ENCODE peak calls at places on chromosomes 1 and 21, in seven cellular contexts. C is nephron progenitor cell, Y is tibial artery, O is H9, F is heart right ventricle, W is prostate gland, J is H1. M is an unnamed sample.

GRCh38 chr1:12324423-12324822 is 94.6 kb downstream of the VPS13D start:
- DNase-seq in C (no peak), Y (no peak), O (no peak), F (no peak), W (no peak), J (no peak), M (no peak)

GRCh38 chr21:36454079-36454478 is 25.8 kb downstream of the CLDN14 start:
- DNase-seq in C (no peak), Y (no peak), O (no peak), F (no peak), W (no peak), J (no peak), M (peak)

GRCh38 chr1:115118596-115118995 is 29.3 kb upstream of the TSPAN2 start:
- DNase-seq in C (no peak), Y (no peak), O (no peak), F (no peak), W (no peak), J (no peak), M (no peak)

GRCh38 chr1:30604801-30605440 is 118.5 kb downstream of the MATN1 start:
- DNase-seq in C (no peak), Y (peak), O (no peak), F (no peak), W (peak), J (no peak), M (peak)

GRCh38 chr1:61083014-61083798 is 845 bp downstream of the NFIA start:
- DNase-seq in C (peak), Y (no peak), O (no peak), F (peak), W (no peak), J (no peak), M (peak)

GRCh38 chr1:175675017-175675416 is 68.4 kb downstream of the TNR start:
- DNase-seq in C (no peak), Y (no peak), O (no peak), F (no peak), W (no peak), J (no peak), M (no peak)

GRCh38 chr1:82706741-82707140 is 906.0 kb downstream of the ADGRL2 start:
- DNase-seq in C (no peak), Y (no peak), O (no peak), F (no peak), W (no peak), J (no peak), M (no peak)

GRCh38 chr21:44618909-44619308 is 7.0 kb downstream of the KRTAP10-8 start:
- DNase-seq in C (no peak), Y (no peak), O (no peak), F (no peak), W (no peak), J (no peak), M (no peak)

GRCh38 chr1:185073725-185074124 is 28.4 kb downstream of the RNF2 start:
- DNase-seq in C (no peak), Y (no peak), O (no peak), F (no peak), W (no peak), J (no peak), M (no peak)

GRCh38 chr1:156856282-156856785 is 2.6 kb downstream of the INSRR start:
- DNase-seq in C (no peak), Y (no peak), O (no peak), F (no peak), W (no peak), J (no peak), M (no peak)

GRCh38 chr1:108049083-108049819 is 84.3 kb upstream of the VAV3 start:
- DNase-seq in C (peak), Y (peak), O (peak), F (peak), W (no peak), J (no peak), M (peak)

GRCh38 chr1:243505986-243506689 is 250.3 kb downstream of the SDCCAG8 start:
- DNase-seq in C (no peak), Y (no peak), O (no peak), F (peak), W (peak), J (no peak), M (peak)

GRCh38 chr1:67339623-67340343 is 32.1 kb downstream of the IL12RB2 start:
- DNase-seq in C (no peak), Y (no peak), O (no peak), F (no peak), W (no peak), J (no peak), M (no peak)

GRCh38 chr1:199151634-199152429 is 513.0 kb downstream of the PTPRC start:
- DNase-seq in C (no peak), Y (no peak), O (no peak), F (no peak), W (no peak), J (no peak), M (no peak)

GRCh38 chr1:201625711-201626300 is 86.9 kb downstream of the NAV1 start:
- DNase-seq in C (no peak), Y (no peak), O (no peak), F (no peak), W (no peak), J (no peak), M (no peak)

GRCh38 chr1:62285984-62286481 is 33.2 kb downstream of the KANK4 start:
- DNase-seq in C (peak), Y (no peak), O (peak), F (no peak), W (no peak), J (no peak), M (peak)

GRCh38 chr1:54163051-54163450 is 10.3 kb upstream of the CDCP2 start:
- DNase-seq in C (no peak), Y (no peak), O (no peak), F (no peak), W (no peak), J (no peak), M (no peak)

GRCh38 chr21:36882776-36883175 is 83.7 kb downstream of the HLCS start:
- DNase-seq in C (no peak), Y (no peak), O (no peak), F (no peak), W (no peak), J (no peak), M (no peak)

GRCh38 chr21:27301216-27301615 is 334.3 kb upstream of the ADAMTS5 start:
- DNase-seq in C (no peak), Y (no peak), O (no peak), F (no peak), W (no peak), J (no peak), M (no peak)

GRCh38 chr1:15617874-15618684 is 821 bp downstream of the DDI2 start:
- DNase-seq in C (no peak), Y (no peak), O (peak), F (peak), W (peak), J (no peak), M (peak)

GRCh38 chr21:46559291-46559983 is 45.4 kb downstream of the S100B start:
- DNase-seq in C (no peak), Y (no peak), O (no peak), F (no peak), W (no peak), J (no peak), M (no peak)

GRCh38 chr1:150067184-150068182 is at the start of gene VPS45:
- DNase-seq in C (peak), Y (peak), O (peak), F (peak), W (peak), J (peak), M (peak)

GRCh38 chr1:167987174-167987573 is 50.3 kb upstream of the MPC2 start:
- DNase-seq in C (no peak), Y (no peak), O (no peak), F (no peak), W (no peak), J (no peak), M (no peak)

GRCh38 chr1:186659946-186660472 is 20.2 kb downstream of the PTGS2 start:
- DNase-seq in C (no peak), Y (no peak), O (no peak), F (no peak), W (no peak), J (no peak), M (no peak)

GRCh38 chr1:62428351-62428750 is 8.5 kb upstream of the USP1 start:
- DNase-seq in C (no peak), Y (no peak), O (no peak), F (no peak), W (no peak), J (no peak), M (no peak)

GRCh38 chr21:43585924-43586411 is 73.3 kb downstream of the HSF2BP start:
- DNase-seq in C (peak), Y (peak), O (peak), F (peak), W (peak), J (no peak), M (peak)

DNA sequence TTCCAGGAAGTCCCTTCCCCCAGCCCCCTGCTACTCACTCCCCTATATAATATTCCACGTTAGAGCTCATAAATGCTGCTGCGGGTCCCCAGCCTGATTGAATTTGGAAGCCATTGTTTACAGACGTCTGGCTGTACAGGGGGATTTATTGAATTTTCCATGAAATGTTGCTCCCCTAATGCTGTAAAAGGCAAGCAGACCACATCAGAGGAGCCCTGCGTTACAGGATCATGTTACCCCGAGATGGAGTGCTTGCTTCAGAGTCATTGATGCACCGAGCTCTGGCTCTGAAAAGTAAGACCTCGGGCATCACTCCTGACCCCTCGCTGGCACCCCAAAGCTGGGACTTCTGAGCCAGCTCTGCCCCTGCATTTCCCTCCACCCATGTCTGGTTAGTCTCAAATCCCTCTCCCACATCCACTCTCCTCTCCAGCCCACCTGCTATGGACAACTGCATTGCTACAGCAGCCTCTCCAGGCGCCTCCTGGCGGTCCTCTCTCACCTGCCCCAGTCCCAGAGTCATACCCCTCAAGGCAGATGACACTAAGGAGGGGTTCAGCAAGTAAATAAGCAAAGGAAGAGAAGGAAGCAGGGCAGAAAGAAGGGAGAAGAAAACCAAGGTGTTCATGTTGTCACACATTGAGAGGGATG is 127.8 kb downstream of the TMEM53 start:
- DNase-seq in C (no peak), Y (no peak), O (peak), F (no peak), W (no peak), J (no peak), M (peak)
- TF ChIP-seq CTCF in C (no peak), Y (no peak), O (peak), F (no peak), W (no peak), J (peak), M (peak)

GRCh38 chr1:27109103-27109822 is 45.7 kb downstream of the SLC9A1 start:
- DNase-seq in C (peak), Y (no peak), O (peak), F (no peak), W (no peak), J (no peak), M (peak)
- TF ChIP-seq CTCF in C (no peak), Y (no peak), O (peak), F (no peak), W (peak), J (no peak), M (peak)

GRCh38 chr1:111571239-111571638 is 48.4 kb upstream of the RAP1A start:
- DNase-seq in C (no peak), Y (no peak), O (no peak), F (no peak), W (no peak), J (no peak), M (no peak)
- TF ChIP-seq CTCF in C (no peak), Y (no peak), O (no peak), F (no peak), W (no peak), J (no peak), M (no peak)

GRCh38 chr1:13469343-13469742 is 44.5 kb downstream of the LRRC38 start:
- DNase-seq in C (no peak), Y (no peak), O (peak), F (no peak), W (no peak), J (no peak), M (peak)
- TF ChIP-seq CTCF in C (no peak), Y (no peak), O (peak), F (peak), W (no peak), J (no peak), M (peak)

GRCh38 chr1:37840711-37841110 is 18.7 kb downstream of the MTF1 start:
- DNase-seq in C (no peak), Y (no peak), O (no peak), F (no peak), W (no peak), J (no peak), M (no peak)

GRCh38 chr1:37845049-37845646 is 14.2 kb downstream of the MTF1 start:
- DNase-seq in C (no peak), Y (no peak), O (no peak), F (no peak), W (no peak), J (no peak), M (no peak)

GRCh38 chr1:37841652-37842051 is 17.7 kb downstream of the MTF1 start:
- DNase-seq in C (no peak), Y (no peak), O (no peak), F (no peak), W (no peak), J (no peak), M (no peak)

GRCh38 chr1:37839676-37840075 is 19.7 kb downstream of the MTF1 start:
- DNase-seq in C (no peak), Y (no peak), O (no peak), F (no peak), W (no peak), J (no peak), M (no peak)
- TF ChIP-seq CTCF in C (no peak), Y (no peak), O (no peak), F (no peak), W (no peak), J (no peak), M (no peak)

M was measured in endodermal cell.